ENCODE peak calls at places on chromosomes 11 and 22, in ten cellular contexts. Y is dermis microvascular lymphatic vessel endothelial cell; D is T-cell; S is activated naive CD4-positive, alpha-beta T cell treated with Interleukin-2 at 50 U/mL for 16 hours; K is stimulated activated CD4-positive, alpha-beta T cell treated with anti-CD3 and anti-CD28 coated beads, Interleukin-2, amount 100 ng/mL, for 48 hours; H is activated CD4-positive, alpha-beta T cell treated with anti-CD3 and anti-CD28 coated beads, Interleukin-2, amount 50 U/mL, for 4 hours; L is stromal cell of bone marrow; X is ureter; U is HepG2; Z is ELR. O is an unnamed sample.

GRCh38 chr11:88293931-88294330 is 43.6 kb downstream of the CTSC start:
- DNase-seq in Y (no peak), D (no peak), S (no peak), K (no peak), H (no peak), L (no peak), X (no peak), U (no peak), Z (peak; percentile 73), O (no peak)

GRCh38 chr11:1827095-1827797 is 7.5 kb upstream of the SYT8 start:
- DNase-seq in Y (peak; percentile 46), D (no peak), S (no peak), K (no peak), H (no peak), L (peak; percentile 63), X (peak; percentile 85), U (peak; percentile 70), Z (peak; percentile 31), O (peak; percentile 90)

GRCh38 chr22:37331034-37331428 is 48.7 kb downstream of the CYTH4 start:
- DNase-seq in Y (peak; percentile 45), D (no peak), S (no peak), K (no peak), H (no peak), L (no peak), X (no peak), U (no peak), Z (peak; percentile 69), O (no peak)

GRCh38 chr11:297666-298405 is 1.5 kb downstream of the IFITM5 start:
- DNase-seq in Y (no peak), D (peak; percentile 11), S (no peak), K (no peak), H (no peak), L (no peak), X (no peak), U (peak; percentile 24), Z (no peak), O (no peak)

GRCh38 chr11:64759722-64760719 is at the start of gene PYGM:
- DNase-seq in Y (no peak), D (no peak), S (no peak), K (no peak), H (no peak), L (peak; percentile 21), X (no peak), U (no peak), Z (no peak), O (no peak)

GRCh38 chr11:76770642-76771445 is 12.3 kb upstream of the TSKU start:
- DNase-seq in Y (no peak), D (no peak), S (no peak), K (no peak), H (no peak), L (peak; percentile 90), X (peak; percentile 78), U (peak; percentile 69), Z (peak; percentile 96), O (peak; percentile 71)

GRCh38 chr22:26671317-26672059 is 14.1 kb downstream of the MIAT start:
- DNase-seq in Y (no peak), D (peak; percentile 68), S (peak; percentile 71), K (peak; percentile 59), H (peak; percentile 50), L (no peak), X (peak; percentile 72), U (no peak), Z (no peak), O (peak; percentile 37)

GRCh38 chr11:103541186-103541795 is 432.1 kb downstream of the DYNC2H1 start:
- DNase-seq in Y (no peak), D (no peak), S (no peak), K (no peak), H (no peak), L (no peak), X (no peak), U (no peak), Z (no peak), O (no peak)

GRCh38 chr11:40537734-40538133 is 921.7 kb downstream of the LRRC4C start:
- DNase-seq in Y (no peak), D (no peak), S (no peak), K (no peak), H (no peak), L (no peak), X (no peak), U (no peak), Z (no peak), O (no peak)

GRCh38 chr11:12914401-12914912 is 94.7 kb upstream of the RASSF10 start:
- DNase-seq in Y (peak; percentile 10), D (no peak), S (no peak), K (peak; percentile 5), H (no peak), L (no peak), X (peak; percentile 56), U (no peak), Z (peak; percentile 40), O (no peak)

GRCh38 chr11:126354631-126355323 is 709 bp upstream of the ST3GAL4 start:
- DNase-seq in Y (no peak), D (no peak), S (no peak), K (no peak), H (no peak), L (no peak), X (peak; percentile 39), U (no peak), Z (no peak), O (no peak)

GRCh38 chr22:45807156-45807915 is 135.7 kb downstream of the ATXN10 start:
- DNase-seq in Y (no peak), D (no peak), S (no peak), K (no peak), H (no peak), L (no peak), X (no peak), U (no peak), Z (peak; percentile 51), O (no peak)

GRCh38 chr11:84990141-84990540 is 637.0 kb downstream of the DLG2 start:
- DNase-seq in Y (no peak), D (no peak), S (no peak), K (no peak), H (no peak), L (no peak), X (no peak), U (no peak), Z (no peak), O (no peak)

GRCh38 chr11:129290966-129291365 is 84.7 kb upstream of the BARX2 start:
- DNase-seq in Y (no peak), D (no peak), S (no peak), K (no peak), H (no peak), L (no peak), X (no peak), U (no peak), Z (no peak), O (no peak)

GRCh38 chr11:15720460-15720859 is 605.7 kb downstream of the INSC start:
- DNase-seq in Y (no peak), D (no peak), S (no peak), K (no peak), H (no peak), L (no peak), X (no peak), U (no peak), Z (no peak), O (no peak)

GRCh38 chr11:10303558-10304363 is 1.1 kb upstream of the ADM start:
- DNase-seq in Y (peak; percentile 49), D (no peak), S (peak; percentile 44), K (no peak), H (no peak), L (no peak), X (peak; percentile 67), U (peak; percentile 44), Z (peak; percentile 90), O (peak; percentile 48)

GRCh38 chr11:56948991-56949390 is 39.7 kb upstream of the OR5AK2 start:
- DNase-seq in Y (no peak), D (no peak), S (no peak), K (no peak), H (no peak), L (no peak), X (no peak), U (no peak), Z (no peak), O (no peak)

GRCh38 chr11:123304828-123305530 is 109.9 kb upstream of the CLMP start:
- DNase-seq in Y (no peak), D (no peak), S (no peak), K (no peak), H (no peak), L (no peak), X (no peak), U (no peak), Z (no peak), O (no peak)

GRCh38 chr11:27183672-27184457 is 143.2 kb downstream of the BBOX1 start:
- DNase-seq in Y (peak; percentile 67), D (peak; percentile 15), S (peak; percentile 9), K (peak; percentile 32), H (peak; percentile 22), L (peak; percentile 62), X (peak; percentile 53), U (peak; percentile 63), Z (peak; percentile 75), O (peak; percentile 62)

GRCh38 chr11:92642146-92642919 is 327.1 kb upstream of the MTNR1B start:
- DNase-seq in Y (no peak), D (no peak), S (no peak), K (no peak), H (no peak), L (no peak), X (no peak), U (no peak), Z (no peak), O (no peak)

GRCh38 chr11:119317592-119318239 is 786 bp upstream of the MCAM start:
- DNase-seq in Y (no peak), D (no peak), S (no peak), K (no peak), H (no peak), L (no peak), X (no peak), U (no peak), Z (no peak), O (no peak)

GRCh38 chr11:115170133-115170815 is 333.9 kb downstream of the CADM1 start:
- DNase-seq in Y (peak; percentile 12), D (no peak), S (no peak), K (peak; percentile 11), H (no peak), L (no peak), X (no peak), U (peak; percentile 18), Z (peak; percentile 48), O (no peak)